ENCODE peak calls at places on chromosomes 11 and 22, in four cellular contexts. One of them, this sample, is unnamed.

GRCh38 chr11:131486100-131486499 is 115.7 kb downstream of the NTM start:
- DNase-seq in NCI-H1417: no peak
- DNase-seq in astrocyte of the spinal cord: no peak
- DNase-seq in A549: no peak
- DNase-seq in this sample: peak

GRCh38 chr11:41392591-41392990 is 66.9 kb downstream of the LRRC4C start:
- DNase-seq in NCI-H1417: no peak
- DNase-seq in astrocyte of the spinal cord: no peak
- DNase-seq in A549: no peak
- DNase-seq in this sample: no peak

GRCh38 chr11:61814958-61815789 is 1.6 kb downstream of the FADS1 start:
- DNase-seq in NCI-H1417: peak
- DNase-seq in astrocyte of the spinal cord: peak
- DNase-seq in A549: peak
- DNase-seq in this sample: peak

GRCh38 chr11:8006349-8006977 is 19.3 kb downstream of the EIF3F start:
- DNase-seq in NCI-H1417: peak
- DNase-seq in astrocyte of the spinal cord: peak
- DNase-seq in A549: peak
- DNase-seq in this sample: peak

GRCh38 chr11:46603704-46604308 is 10.0 kb upstream of the AMBRA1 start:
- DNase-seq in NCI-H1417: no peak
- DNase-seq in astrocyte of the spinal cord: no peak
- DNase-seq in A549: no peak
- DNase-seq in this sample: no peak

GRCh38 chr11:69196322-69197169 is 40.8 kb downstream of the SMIM38 start:
- DNase-seq in NCI-H1417: no peak
- DNase-seq in astrocyte of the spinal cord: no peak
- DNase-seq in A549: no peak
- DNase-seq in this sample: no peak

GRCh38 chr22:22210889-22211833 is 33.4 kb upstream of the VPREB1 start:
- DNase-seq in NCI-H1417: no peak
- DNase-seq in astrocyte of the spinal cord: no peak
- DNase-seq in A549: no peak
- DNase-seq in this sample: no peak

GRCh38 chr11:28743101-28743550 is 634.9 kb downstream of the METTL15 start:
- DNase-seq in NCI-H1417: peak
- DNase-seq in astrocyte of the spinal cord: peak
- DNase-seq in A549: no peak
- DNase-seq in this sample: no peak

GRCh38 chr11:2203440-2204259 is 32.0 kb upstream of the TH start:
- DNase-seq in NCI-H1417: no peak
- DNase-seq in astrocyte of the spinal cord: no peak
- DNase-seq in A549: no peak
- DNase-seq in this sample: no peak

GRCh38 chr22:29879738-29880137 is 3.2 kb upstream of the MTMR3 start:
- DNase-seq in NCI-H1417: no peak
- DNase-seq in astrocyte of the spinal cord: no peak
- DNase-seq in A549: peak
- DNase-seq in this sample: no peak

GRCh38 chr11:64935634-64936081 is at the start of gene GPHA2:
- DNase-seq in NCI-H1417: no peak
- DNase-seq in astrocyte of the spinal cord: peak
- DNase-seq in A549: no peak
- DNase-seq in this sample: no peak

GRCh38 chr22:29172216-29172615 is 33.5 kb upstream of the EMID1 start:
- DNase-seq in NCI-H1417: no peak
- DNase-seq in astrocyte of the spinal cord: no peak
- DNase-seq in A549: no peak
- DNase-seq in this sample: no peak

GRCh38 chr11:78715639-78716311 is 141.1 kb upstream of the NARS2 start:
- DNase-seq in NCI-H1417: peak
- DNase-seq in astrocyte of the spinal cord: peak
- DNase-seq in A549: peak
- DNase-seq in this sample: peak

GRCh38 chr11:61507962-61508824 is at the start of gene LRRC10B:
- DNase-seq in NCI-H1417: peak
- DNase-seq in astrocyte of the spinal cord: no peak
- DNase-seq in A549: no peak
- DNase-seq in this sample: no peak

GRCh38 chr11:75801362-75802021 is 13.5 kb upstream of the UVRAG start:
- DNase-seq in NCI-H1417: no peak
- DNase-seq in astrocyte of the spinal cord: no peak
- DNase-seq in A549: no peak
- DNase-seq in this sample: no peak

GRCh38 chr11:75269896-75270295 is 29.3 kb downstream of the TPBGL start:
- DNase-seq in NCI-H1417: no peak
- DNase-seq in astrocyte of the spinal cord: no peak
- DNase-seq in A549: no peak
- DNase-seq in this sample: no peak

This sample was measured in RCC 7860.